ENCODE peak calls at places on chromosomes 13 and 19, in four cellular contexts. O is uterus, L is foreskin fibroblast, X is cardiac fibroblast. S is an unnamed sample.

GRCh38 chr13:23620211-23620610 is 50.0 kb downstream of the TNFRSF19 start:
- DNase-seq in O (no peak), L (no peak), X (no peak), S (no peak)

GRCh38 chr19:38665950-38666661 is 18.7 kb downstream of the ACTN4 start:
- DNase-seq in O (peak; percentile 79), L (no peak), X (peak; percentile 67), S (no peak)

GRCh38 chr13:69769637-69770036 is 338.0 kb upstream of the ATXN8OS start:
- DNase-seq in O (no peak), L (no peak), X (no peak), S (no peak)

GRCh38 chr13:102901615-102902305 is 55.9 kb downstream of the ERCC5 start:
- DNase-seq in O (no peak), L (peak; percentile 25), X (peak; percentile 44), S (no peak)

GRCh38 chr19:5627395-5627904 is 4.6 kb downstream of the SAFB start:
- DNase-seq in O (no peak), L (peak; percentile 51), X (peak; percentile 47), S (no peak)

GRCh38 chr19:5022066-5022860 is 53.4 kb downstream of the KDM4B start:
- DNase-seq in O (no peak), L (no peak), X (no peak), S (no peak)

GRCh38 chr19:49421039-49421877 is 2.0 kb downstream of the PTH2 start:
- DNase-seq in O (peak; percentile 52), L (peak; percentile 34), X (peak; percentile 61), S (peak; percentile 27)

GRCh38 chr13:60448907-60449510 is 52.0 kb downstream of the TDRD3 start:
- DNase-seq in O (no peak), L (peak; percentile 12), X (peak; percentile 78), S (peak; percentile 72)

GRCh38 chr19:45917421-45918091 is 3.0 kb upstream of the NANOS2 start:
- DNase-seq in O (no peak), L (no peak), X (no peak), S (no peak)

GRCh38 chr19:52991484-52991883 is 22.2 kb upstream of the ERVV-1 start:
- DNase-seq in O (no peak), L (peak; percentile 71), X (peak; percentile 71), S (peak; percentile 17)

GRCh38 chr19:38650180-38650775 is 2.8 kb downstream of the ACTN4 start:
- DNase-seq in O (no peak), L (no peak), X (no peak), S (no peak)

GRCh38 chr13:113970810-113971470 is 2.9 kb downstream of the C13orf46 start:
- DNase-seq in O (peak; percentile 47), L (no peak), X (peak; percentile 46), S (peak; percentile 24)

GRCh38 chr13:41268764-41269163 is 5.4 kb upstream of the MTRF1 start:
- DNase-seq in O (no peak), L (no peak), X (peak; percentile 56), S (peak; percentile 63)

GRCh38 chr13:112873851-112874750 is 94.9 kb upstream of the MCF2L start:
- DNase-seq in O (peak; percentile 83), L (peak; percentile 47), X (peak; percentile 70), S (peak; percentile 54)

GRCh38 chr13:76723551-76724232 is 162.5 kb downstream of the KCTD12 start:
- DNase-seq in O (no peak), L (peak; percentile 87), X (peak; percentile 98), S (peak; percentile 85)

DNA sequence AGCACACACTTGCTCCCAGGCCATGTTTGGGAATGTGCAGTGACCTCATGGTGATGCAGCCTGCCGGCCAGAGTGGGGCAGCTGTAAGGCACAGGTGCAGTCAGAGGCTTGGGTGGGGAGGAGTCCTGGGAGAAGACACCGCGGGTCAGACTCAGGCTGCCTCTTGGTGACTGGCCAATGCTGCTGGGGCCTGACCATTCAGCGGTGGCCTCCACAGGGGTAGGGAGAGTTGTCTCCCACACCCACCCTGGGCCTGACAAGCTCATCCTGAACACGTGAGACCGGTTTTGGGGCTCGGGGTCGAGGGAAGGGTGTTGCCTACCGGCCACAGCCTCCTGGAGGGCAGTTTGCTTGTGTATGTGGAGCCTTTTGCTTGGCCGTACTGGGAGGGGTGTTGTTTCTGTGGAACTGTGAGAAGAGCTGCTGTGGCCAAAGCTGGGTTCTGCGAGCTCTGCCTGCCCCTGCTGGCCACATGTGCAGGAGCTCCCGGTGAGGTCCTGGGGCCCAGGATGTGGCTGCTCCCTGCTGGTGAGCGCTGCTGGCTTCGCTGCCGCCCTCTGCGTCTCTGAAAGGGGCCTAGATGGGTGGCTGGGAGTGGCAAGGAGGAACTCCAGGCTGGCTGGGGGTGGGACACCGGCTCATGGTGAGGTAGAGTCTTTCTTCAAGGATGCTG is 22.1 kb downstream of the UPF1 start:
- DNase-seq in O (no peak), L (no peak), X (no peak), S (no peak)
- TF ChIP-seq CTCF in O (no peak), L (no peak), X (no peak), S (peak; percentile 3)

GRCh38 chr19:17680235-17680722 is 7.9 kb downstream of the UNC13A start:
- DNase-seq in O (peak; percentile 56), L (peak; percentile 81), X (peak; percentile 66), S (peak; percentile 26)
- H3K4me3 ChIP-seq in O (no peak overlapping the region), L (peak overlapping the region; percentile 5), X (no peak overlapping the region), S (no peak overlapping the region)

GRCh38 chr19:28324275-28325060 is 888.5 kb downstream of the UQCRFS1 start:
- DNase-seq in O (no peak), L (no peak), X (no peak), S (no peak)
- TF ChIP-seq CTCF in O (no peak), L (no peak), X (no peak), S (no peak)

GRCh38 chr13:108220042-108220441 is 1.9 kb downstream of the ABHD13 start:
- DNase-seq in O (no peak), L (no peak), X (no peak), S (no peak)
- H3K4me3 ChIP-seq in O (no peak overlapping the region), L (no peak overlapping the region), X (no peak overlapping the region), S (no peak overlapping the region)